ENCODE peak calls at places on chromosomes 7 and 10, in four cellular contexts. R, H, A and T are unnamed samples.

GRCh38 chr7:97003262-97004236 is 1.8 kb upstream of the DLX6 start:
- DNase-seq in H (no peak), R (no peak), A (no peak), T (no peak)

GRCh38 chr10:44383749-44384600 is 922 bp downstream of the CXCL12 start:
- DNase-seq in A (no peak), H (peak), R (peak), T (no peak)

GRCh38 chr7:18761046-18761445 is 265.5 kb downstream of the HDAC9 start:
- DNase-seq in H (no peak), A (no peak), R (no peak), T (no peak)

GRCh38 chr7:145082366-145083240 is 246.8 kb upstream of the TPK1 start:
- DNase-seq in R (no peak), A (no peak), H (peak), T (no peak)

GRCh38 chr7:100598425-100598824 is 3.7 kb upstream of the PCOLCE start:
- DNase-seq in R (no peak), A (no peak), H (no peak), T (no peak)

GRCh38 chr10:31318382-31318853 is 598 bp upstream of the ZEB1 start:
- DNase-seq in R (peak), H (peak), A (peak), T (peak)

GRCh38 chr10:103703941-103704919 is 151.1 kb downstream of the SH3PXD2A start:
- DNase-seq in H (peak), R (no peak), A (no peak), T (no peak)

GRCh38 chr10:62620491-62620890 is 184.0 kb upstream of the ADO start:
- DNase-seq in R (no peak), A (peak), H (no peak), T (no peak)

GRCh38 chr10:14093735-14094484 is 236.8 kb downstream of the FRMD4A start:
- DNase-seq in H (peak), R (peak), A (no peak), T (no peak)

GRCh38 chr10:127044191-127044590 is 139.0 kb downstream of the DOCK1 start:
- DNase-seq in R (no peak), H (no peak), A (no peak), T (no peak)

GRCh38 chr7:69489533-69489932 is 108.7 kb upstream of the AUTS2 start:
- DNase-seq in R (no peak), H (no peak), A (no peak), T (no peak)

GRCh38 chr10:16779375-16779774 is 37.8 kb downstream of the RSU1 start:
- DNase-seq in H (peak), R (no peak), A (no peak), T (peak)

GRCh38 chr10:27884185-27884630 is 114.7 kb downstream of the ODAD2 start:
- DNase-seq in H (no peak), R (no peak), A (no peak), T (no peak)

GRCh38 chr7:47730135-47730534 is 148.2 kb upstream of the TNS3 start:
- DNase-seq in H (no peak), R (peak), A (no peak), T (no peak)
- TF ChIP-seq CTCF in H (no peak), R (peak), A (no peak), T (no peak)

GRCh38 chr7:158781217-158781975 is 47.9 kb downstream of the ESYT2 start:
- DNase-seq in H (no peak), R (no peak), A (no peak), T (no peak)
- TF ChIP-seq CTCF in H (no peak), R (no peak), A (no peak), T (no peak)

GRCh38 chr7:30511494-30511893 is 6.9 kb upstream of the GGCT start:
- DNase-seq in H (no peak), A (no peak), R (no peak), T (no peak)
- TF ChIP-seq CTCF in H (no peak), A (no peak), R (no peak), T (no peak)

GRCh38 chr7:113873554-113874151 is 45.2 kb downstream of the PPP1R3A start:
- DNase-seq in R (peak), H (no peak), A (no peak), T (no peak)
- TF ChIP-seq CTCF in R (no peak), H (no peak), A (no peak), T (no peak)

DNA sequence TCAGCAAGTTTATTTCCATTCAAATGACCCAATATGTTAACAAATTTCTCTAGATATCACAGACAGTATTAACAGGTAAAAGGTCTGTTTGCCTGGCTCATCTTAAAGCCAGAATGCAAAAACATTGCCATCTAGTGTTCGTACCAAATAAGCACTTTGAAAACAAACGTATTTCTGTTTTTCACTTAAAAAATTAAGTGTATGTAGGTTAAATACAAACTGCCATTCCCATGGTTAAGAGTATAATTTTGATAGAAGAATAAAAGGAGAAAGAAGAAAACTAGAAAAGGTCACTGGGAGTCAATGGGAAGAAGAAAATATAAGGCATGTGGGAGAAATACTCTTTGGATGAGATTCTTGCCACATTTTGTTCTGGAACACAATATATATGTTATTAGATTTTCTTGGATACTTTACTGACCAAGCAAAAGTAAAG is 51.0 kb downstream of the ORC5 start:
- DNase-seq in A (no peak), R (no peak), H (peak), T (no peak)
- TF ChIP-seq CTCF in A (peak), R (peak), H (peak), T (peak)

GRCh38 chr10:70051878-70052277 is 768 bp upstream of the MACROH2A2 start:
- DNase-seq in A (no peak), R (no peak), H (no peak), T (no peak)
- TF ChIP-seq CTCF in A (no peak), R (no peak), H (no peak), T (no peak)

GRCh38 chr7:108525985-108526767 is at the start of gene PNPLA8:
- DNase-seq in R (peak), H (peak), A (peak), T (peak)
- TF ChIP-seq CTCF in R (no peak), H (no peak), A (no peak), T (no peak)

GRCh38 chr7:128030999-128031681 is at the start of gene LRRC4:
- DNase-seq in H (peak), A (peak), R (no peak), T (peak)

GRCh38 chr7:128032605-128033235 is 1.5 kb upstream of the LRRC4 start:
- DNase-seq in R (no peak), H (no peak), A (peak), T (peak)

GRCh38 chr7:128030263-128030998 is 806 bp downstream of the LRRC4 start:
- DNase-seq in A (no peak), R (no peak), H (no peak), T (no peak)

GRCh38 chr7:128033246-128033645 is 2.0 kb upstream of the LRRC4 start:
- DNase-seq in R (no peak), H (no peak), A (no peak), T (no peak)

GRCh38 chr7:128031901-128032604 is 816 bp upstream of the LRRC4 start:
- DNase-seq in A (peak), R (peak), H (peak), T (peak)
- TF ChIP-seq CTCF in A (peak), R (peak), H (no peak), T (no peak)

DNA sequence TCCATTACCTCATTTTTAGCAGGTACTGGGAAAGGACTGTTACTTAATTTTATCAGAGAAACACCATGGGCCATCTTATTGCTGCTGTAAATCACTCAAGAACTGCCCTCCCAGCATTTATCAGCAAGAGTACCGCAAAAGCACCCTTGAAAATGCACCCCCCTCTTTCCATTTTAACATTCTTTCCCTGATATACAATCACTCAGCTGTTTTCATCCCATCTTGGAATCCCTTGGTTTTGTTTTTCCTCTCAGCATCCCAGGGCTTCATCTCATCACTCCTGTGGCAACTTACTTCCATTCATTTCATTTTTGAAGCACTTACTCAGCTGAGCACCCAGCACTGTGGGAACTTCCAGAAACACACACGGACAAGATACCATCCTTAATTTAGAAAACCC is 36.5 kb downstream of the RAPGEF5 start:
- DNase-seq in R (no peak), H (no peak), A (no peak), T (no peak)
- TF ChIP-seq CTCF in R (no peak), H (no peak), A (no peak), T (no peak)